ENCODE peak calls at places on chromosome 1, in four cellular contexts. A is pancreas, O is AG09319, J is esophagus squamous epithelium. Q is an unnamed sample.

GRCh38 chr1:14259191-14259757 is 339.2 kb upstream of the KAZN start:
- DNase-seq in O (no peak), J (peak), A (peak), Q (no peak)

GRCh38 chr1:223515915-223516314 is 122.7 kb downstream of the CCDC185 start:
- DNase-seq in A (no peak), O (no peak), J (no peak), Q (no peak)

GRCh38 chr1:211581521-211581920 is 2.6 kb upstream of the SLC30A1 start:
- DNase-seq in A (no peak), O (no peak), J (no peak), Q (peak)

GRCh38 chr1:200510228-200510623 is 100.4 kb upstream of the ZNF281 start:
- DNase-seq in O (peak), A (peak), J (no peak), Q (peak)

GRCh38 chr1:173253046-173253445 is 45.9 kb upstream of the TNFSF4 start:
- DNase-seq in O (no peak), J (no peak), A (no peak), Q (no peak)

GRCh38 chr1:94305704-94306103 is 68.3 kb upstream of the ARHGAP29 start:
- DNase-seq in O (peak), A (no peak), J (no peak), Q (no peak)

GRCh38 chr1:96028071-96028470 is 693.5 kb upstream of the PTBP2 start:
- DNase-seq in J (no peak), O (no peak), A (peak), Q (no peak)

GRCh38 chr1:8889925-8890785 is 11.7 kb upstream of the ENO1 start:
- DNase-seq in A (peak), J (no peak), O (peak), Q (peak)

GRCh38 chr1:159765806-159766205 is 15.0 kb upstream of the DUSP23 start:
- DNase-seq in J (no peak), A (no peak), O (no peak), Q (no peak)

GRCh38 chr1:5651496-5651895 is 340.7 kb downstream of the NPHP4 start:
- DNase-seq in J (no peak), A (no peak), O (no peak), Q (no peak)

GRCh38 chr1:59631561-59631960 is 183.2 kb upstream of the HOOK1 start:
- DNase-seq in A (no peak), O (no peak), J (no peak), Q (peak)
- TF ChIP-seq CTCF in A (no peak), O (no peak), J (no peak), Q (no peak)

DNA sequence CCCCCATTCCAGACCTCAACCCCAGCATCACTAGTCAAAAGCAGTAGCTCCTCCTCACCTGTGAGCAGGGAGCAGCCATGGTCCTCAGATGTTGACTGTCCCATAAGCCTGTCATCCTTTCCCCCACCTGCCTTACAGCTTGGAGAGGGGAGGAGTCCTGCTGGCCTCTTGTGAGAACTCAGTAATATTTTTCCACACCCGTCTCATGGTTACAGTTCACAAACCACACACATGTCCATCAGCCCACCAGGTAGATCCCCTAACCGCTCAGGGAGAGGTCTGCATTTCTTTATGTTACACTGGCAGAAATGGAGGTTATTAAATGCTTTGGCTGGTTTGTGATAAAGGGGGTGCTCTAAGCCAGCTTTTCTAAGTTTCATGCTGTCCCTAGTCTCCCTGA is 26.3 kb upstream of the POU3F1 start:
- DNase-seq in A (no peak), O (no peak), J (no peak), Q (no peak)
- TF ChIP-seq CTCF in A (no peak), O (no peak), J (no peak), Q (no peak)

DNA sequence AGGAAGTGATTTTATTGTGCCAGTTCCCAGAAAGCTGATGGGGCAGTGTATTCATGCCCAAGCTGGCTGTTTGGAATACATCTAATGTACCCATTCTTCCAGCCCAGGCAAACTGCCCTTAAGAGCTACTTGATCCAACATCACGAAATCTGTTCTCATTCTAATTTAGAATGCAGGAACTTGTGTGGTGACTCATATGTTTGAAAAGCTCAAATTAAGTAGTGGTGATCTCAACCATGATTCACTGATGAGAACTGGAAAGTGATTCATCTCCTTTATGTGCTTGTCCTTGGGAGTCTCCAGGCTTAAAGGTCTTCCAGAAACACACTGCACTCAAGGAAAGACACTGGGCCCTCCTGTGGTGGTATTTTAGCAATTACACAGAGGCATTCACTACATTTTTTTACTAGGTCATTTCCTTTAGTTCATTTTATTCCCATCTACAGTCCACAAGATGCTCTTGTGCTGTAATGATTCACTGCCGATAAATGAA is 65.4 kb downstream of the RPE65 start:
- DNase-seq in O (peak), J (no peak), A (no peak), Q (peak)
- TF ChIP-seq CTCF in O (peak), J (peak), A (no peak), Q (peak)

GRCh38 chr1:205430631-205431305 is 8.9 kb upstream of the LEMD1 start:
- DNase-seq in O (no peak), J (no peak), A (peak), Q (peak)
- TF ChIP-seq CTCF in O (peak), J (peak), A (peak), Q (peak)

DNA sequence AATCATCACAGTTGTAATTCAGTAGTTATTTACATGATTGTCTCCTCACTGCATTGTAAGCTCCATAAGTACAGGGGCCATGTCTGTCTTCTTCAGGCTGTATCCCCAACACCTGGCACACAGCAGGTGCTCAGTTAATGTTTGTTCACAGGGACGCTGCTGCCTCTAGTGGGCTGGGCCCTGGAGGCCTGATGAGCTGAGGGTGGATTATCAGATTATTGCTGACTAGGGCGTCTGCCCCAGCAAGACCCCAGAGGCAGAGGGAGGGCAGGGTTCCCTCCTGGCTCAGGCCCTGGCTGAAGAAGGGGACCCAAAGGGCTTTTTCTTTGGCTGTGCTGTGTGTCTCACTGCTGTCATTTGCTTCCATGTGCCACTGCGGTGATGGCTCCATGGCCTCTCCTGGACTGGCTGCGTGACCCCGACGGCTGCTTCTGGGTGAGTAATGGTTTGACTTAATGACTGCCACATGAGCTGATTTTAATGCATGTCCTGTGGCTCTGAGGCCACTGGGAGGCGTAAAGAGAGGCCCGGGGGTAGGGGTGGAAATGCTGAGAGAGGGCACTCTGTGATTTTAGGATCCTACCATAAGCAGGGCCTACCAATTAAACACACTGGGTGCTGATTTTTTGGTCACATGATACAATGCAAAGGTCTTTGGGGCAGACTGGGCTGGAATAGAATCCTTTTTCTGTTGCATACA is 20.8 kb upstream of the EPB41 start:
- DNase-seq in J (no peak), O (peak), A (no peak), Q (peak)
- TF ChIP-seq CTCF in J (no peak), O (peak), A (no peak), Q (peak)

Q was measured in MCF 10A.